ENCODE peak calls at places on chromosomes 2 and 18, in seven cellular contexts. R is cardiac muscle cell; C is CD8-positive, alpha-beta memory T cell; Z is adrenal gland; T is BE2C; N is right atrium auricular region; P is upper lobe of right lung. A is an unnamed sample.

GRCh38 chr2:27832396-27832795 is 57.8 kb downstream of the RBKS start:
- DNase-seq in Z (no peak), N (no peak), R (peak; percentile 77), T (no peak), C (no peak), P (no peak), A (no peak)

GRCh38 chr2:231378028-231378722 is 17.3 kb upstream of the B3GNT7 start:
- DNase-seq in P (no peak), Z (no peak), R (no peak), C (no peak), N (no peak), T (no peak), A (peak; percentile 66)

GRCh38 chr18:5543854-5544389 is at the start of gene EPB41L3:
- DNase-seq in T (no peak), C (no peak), P (peak; percentile 78), N (no peak), Z (peak; percentile 76), R (peak; percentile 54), A (no peak)

GRCh38 chr2:13652531-13653313 is 936.0 kb downstream of the TRIB2 start:
- DNase-seq in R (no peak), C (no peak), N (no peak), T (peak; percentile 27), Z (no peak), P (no peak), A (no peak)

GRCh38 chr2:234258562-234259141 is 208.2 kb downstream of the SPP2 start:
- DNase-seq in T (no peak), Z (no peak), C (no peak), N (no peak), P (no peak), R (no peak), A (no peak)

GRCh38 chr2:234420406-234420805 is 76.5 kb downstream of the ARL4C start:
- DNase-seq in P (no peak), Z (no peak), T (no peak), R (no peak), C (no peak), N (no peak), A (no peak)

GRCh38 chr2:151766421-151767153 is 32.3 kb upstream of the NEB start:
- DNase-seq in R (no peak), P (no peak), T (no peak), Z (no peak), N (no peak), C (no peak), A (no peak)

GRCh38 chr2:118351796-118352195 is 263.5 kb downstream of the INSIG2 start:
- DNase-seq in C (no peak), R (no peak), Z (no peak), N (no peak), T (no peak), P (no peak), A (no peak)

GRCh38 chr2:175251425-175252041 is 70.0 kb upstream of the ATP5MC3 start:
- DNase-seq in T (peak; percentile 13), N (no peak), P (no peak), Z (no peak), C (no peak), R (peak; percentile 60), A (no peak)

GRCh38 chr2:16687949-16688348 is 22.3 kb upstream of the CYRIA start:
- DNase-seq in T (no peak), Z (no peak), N (no peak), R (no peak), P (no peak), C (no peak), A (no peak)

GRCh38 chr18:45920367-45920766 is 46.8 kb downstream of the EPG5 start:
- DNase-seq in P (peak; percentile 84), N (peak; percentile 72), C (no peak), T (peak; percentile 76), R (peak; percentile 89), Z (peak; percentile 98), A (no peak)

GRCh38 chr2:109209412-109209811 is 80.4 kb downstream of the SH3RF3 start:
- DNase-seq in C (no peak), N (peak; percentile 58), Z (peak; percentile 70), T (no peak), P (no peak), R (peak; percentile 78), A (no peak)

GRCh38 chr2:17851731-17852585 is 26.5 kb upstream of the KCNS3 start:
- DNase-seq in T (peak; percentile 71), C (no peak), N (no peak), P (no peak), Z (peak; percentile 63), R (peak; percentile 77), A (peak; percentile 58)

GRCh38 chr18:46096651-46097300 is 1.3 kb downstream of the ATP5F1A start:
- DNase-seq in Z (no peak), P (no peak), N (no peak), T (no peak), C (no peak), R (no peak), A (no peak)

GRCh38 chr2:24830351-24830750 is 37.1 kb downstream of the CENPO start:
- DNase-seq in T (no peak), N (no peak), Z (peak; percentile 9), C (no peak), R (peak; percentile 54), P (no peak), A (no peak)

GRCh38 chr2:23283-23682 is 23.0 kb downstream of the FAM110C start:
- DNase-seq in C (no peak), P (no peak), T (no peak), N (no peak), R (no peak), Z (no peak), A (no peak)

GRCh38 chr2:182866461-182867369 is at the start of gene FRZB:
- DNase-seq in C (no peak), N (peak; percentile 74), P (peak; percentile 70), R (peak; percentile 83), T (peak; percentile 73), Z (peak; percentile 68), A (no peak)

GRCh38 chr2:86788172-86788571 is 2.5 kb downstream of the CD8A start:
- DNase-seq in C (no peak), N (no peak), P (no peak), R (no peak), Z (peak; percentile 71), T (no peak), A (no peak)

GRCh38 chr2:86789687-86790133 is 1.0 kb downstream of the CD8A start:
- DNase-seq in T (no peak), Z (no peak), N (no peak), C (no peak), P (no peak), R (no peak), A (no peak)

GRCh38 chr2:86788881-86789686 is 1.6 kb downstream of the CD8A start:
- DNase-seq in N (no peak), P (no peak), C (peak; percentile 38), T (no peak), Z (peak; percentile 49), R (no peak), A (no peak)

GRCh38 chr2:86786001-86786536 is 4.6 kb downstream of the CD8A start:
- DNase-seq in N (no peak), T (no peak), P (no peak), Z (no peak), R (no peak), C (peak; percentile 82), A (no peak)

GRCh38 chr2:86787701-86788100 is 3.0 kb downstream of the CD8A start:
- DNase-seq in C (peak; percentile 33), P (no peak), R (peak; percentile 28), N (no peak), Z (peak; percentile 74), T (no peak), A (no peak)
- H3K4me1 ChIP-seq in C (peaks cover 63% of the 10 kb centered on the region), P (peaks cover 20% of the 10 kb centered on the region), R (peaks cover under 1% of the 10 kb centered on the region), N (peaks cover 35% of the 10 kb centered on the region), Z (peaks cover 42% of the 10 kb centered on the region), T (no peaks in the 10 kb centered on the region), A (no peaks in the 10 kb centered on the region)

GRCh38 chr18:58632557-58632956 is 3.7 kb upstream of the ALPK2 start:
- DNase-seq in Z (peak; percentile 14), T (no peak), N (no peak), C (no peak), P (no peak), R (no peak), A (no peak)

GRCh38 chr18:58633874-58634273 is 5.0 kb upstream of the ALPK2 start:
- DNase-seq in P (no peak), C (no peak), T (no peak), N (no peak), Z (no peak), R (no peak), A (no peak)

GRCh38 chr18:58635891-58636290 is 7.0 kb upstream of the ALPK2 start:
- DNase-seq in N (no peak), Z (no peak), T (no peak), P (no peak), R (peak; percentile 70), C (no peak), A (no peak)

GRCh38 chr18:58630071-58630470 is 1.2 kb upstream of the ALPK2 start:
- DNase-seq in Z (no peak), T (no peak), P (no peak), C (no peak), N (no peak), R (no peak), A (no peak)

DNA sequence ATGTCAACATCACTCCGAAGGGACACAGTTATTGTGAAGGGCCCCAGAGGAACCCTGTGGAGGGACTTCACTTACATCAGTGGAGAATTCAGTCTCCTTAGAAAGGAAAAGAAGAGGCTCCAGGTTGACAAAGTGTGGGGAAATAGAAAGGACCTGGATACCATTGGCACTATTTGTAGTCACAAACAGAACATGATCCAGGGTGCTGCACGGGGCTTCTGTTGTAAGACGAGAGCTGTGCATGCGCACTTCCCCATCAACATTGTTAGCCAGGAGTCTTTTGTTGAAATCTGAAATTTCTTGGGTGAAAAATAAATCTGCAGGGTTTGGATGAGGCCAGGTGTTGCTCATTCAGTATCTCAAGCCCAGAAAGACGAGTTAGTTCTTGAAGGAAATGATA is 2.4 kb upstream of the ALPK2 start:
- DNase-seq in T (no peak), R (no peak), C (no peak), N (no peak), P (no peak), Z (no peak), A (no peak)
- H3K4me1 ChIP-seq in T (no peaks in the 10 kb centered on the region), R (peaks cover 24% of the 10 kb centered on the region), C (peaks cover 15% of the 10 kb centered on the region), N (no peaks in the 10 kb centered on the region), P (no peaks in the 10 kb centered on the region), Z (no peaks in the 10 kb centered on the region), A (peaks cover 13% of the 10 kb centered on the region)

GRCh38 chr18:58256316-58257080 is 212.5 kb downstream of the NEDD4L start:
- DNase-seq in R (no peak), P (no peak), Z (no peak), C (no peak), N (no peak), T (no peak), A (no peak)
- H3K4me1 ChIP-seq in R (no peaks in the 10 kb centered on the region), P (no peaks in the 10 kb centered on the region), Z (no peaks in the 10 kb centered on the region), C (no peaks in the 10 kb centered on the region), N (peaks cover 10% of the 10 kb centered on the region), T (no peaks in the 10 kb centered on the region), A (no peaks in the 10 kb centered on the region)

DNA sequence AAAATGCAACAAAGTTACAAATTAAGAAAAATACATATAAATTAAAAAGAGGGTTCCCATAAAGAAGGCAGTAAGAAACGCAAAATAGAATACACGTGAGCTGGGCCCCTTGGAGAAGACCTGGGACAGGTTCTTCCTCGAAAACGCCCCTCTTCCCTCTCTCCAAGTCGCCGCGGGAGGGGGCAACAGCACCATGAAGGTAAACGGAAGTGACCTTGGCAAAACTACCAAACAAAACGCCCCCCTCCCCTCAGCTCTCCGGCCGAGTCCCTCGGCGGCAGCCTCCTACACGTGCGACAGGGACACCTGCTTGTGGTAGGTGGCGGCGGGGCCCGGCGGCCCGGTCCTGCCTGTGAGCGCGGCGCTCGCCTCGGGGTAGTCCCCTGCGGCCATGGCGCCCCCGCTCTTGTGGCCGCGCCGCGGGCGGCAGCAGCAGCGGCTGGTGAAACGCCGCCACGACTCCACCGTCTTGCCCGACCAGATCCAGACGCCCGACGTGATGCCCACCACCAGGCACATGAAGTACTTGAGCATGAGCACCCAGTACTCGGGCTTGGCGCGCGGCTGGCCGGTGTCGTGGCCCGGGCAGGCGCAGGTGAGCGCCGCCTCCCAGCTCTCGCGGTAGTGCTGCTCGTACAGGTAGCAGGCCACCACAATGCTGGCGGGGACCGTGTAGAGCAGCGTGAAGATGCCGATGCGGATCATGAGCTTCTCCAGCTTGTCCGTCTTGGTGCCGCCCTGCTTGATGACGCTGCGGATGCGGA is 2.8 kb downstream of the FZD5 start:
- DNase-seq in R (no peak), Z (no peak), P (peak; percentile 72), T (no peak), C (no peak), N (no peak), A (no peak)
- H3K4me1 ChIP-seq in R (peaks cover 30% of the 10 kb centered on the region), Z (peaks cover 46% of the 10 kb centered on the region), P (peaks cover 27% of the 10 kb centered on the region), T (no peaks in the 10 kb centered on the region), C (peaks cover 21% of the 10 kb centered on the region), N (peaks cover 24% of the 10 kb centered on the region), A (peaks cover 69% of the 10 kb centered on the region)

A was measured in Caco-2.